ENCODE peak calls at places on chromosome 2, in four cellular contexts. One of them, this sample, is unnamed. For H3K4me1 and H3K9me3, the result is how much of the 10 kb centered on the place peaks cover.

GRCh38 chr2:44168684-44169154 is at the start of gene PPM1B:
- DNase-seq in colonic mucosa: peak
- DNase-seq in A549: no peak
- DNase-seq in right lobe of liver: peak
- DNase-seq in this sample: peak

GRCh38 chr2:116696223-116696622 is 1118.3 kb upstream of the DDX18 start:
- DNase-seq in colonic mucosa: no peak
- DNase-seq in A549: peak
- DNase-seq in right lobe of liver: no peak
- DNase-seq in this sample: no peak

GRCh38 chr2:133825778-133826177 is 257.5 kb upstream of the NCKAP5 start:
- DNase-seq in right lobe of liver: no peak
- DNase-seq in A549: no peak
- DNase-seq in colonic mucosa: no peak
- DNase-seq in this sample: no peak

GRCh38 chr2:204110250-204111183 is 174.0 kb downstream of the ICOS start:
- DNase-seq in A549: no peak
- DNase-seq in colonic mucosa: no peak
- DNase-seq in right lobe of liver: no peak
- DNase-seq in this sample: no peak

GRCh38 chr2:112480540-112481049 is 1.4 kb upstream of the TTL start:
- DNase-seq in right lobe of liver: no peak
- DNase-seq in colonic mucosa: peak
- DNase-seq in A549: peak
- DNase-seq in this sample: peak

GRCh38 chr2:7377861-7378569 is 460.8 kb downstream of the RNF144A start:
- DNase-seq in colonic mucosa: no peak
- DNase-seq in A549: no peak
- DNase-seq in right lobe of liver: no peak
- DNase-seq in this sample: peak

GRCh38 chr2:230723363-230723762 is 10.7 kb downstream of the CAB39 start:
- DNase-seq in right lobe of liver: no peak
- DNase-seq in A549: no peak
- DNase-seq in colonic mucosa: no peak
- DNase-seq in this sample: no peak

GRCh38 chr2:203533696-203534471 is 1.2 kb downstream of the RAPH1 start:
- DNase-seq in colonic mucosa: no peak
- DNase-seq in right lobe of liver: no peak
- DNase-seq in A549: peak
- DNase-seq in this sample: no peak

GRCh38 chr2:72796766-72797165 is 29.1 kb downstream of the EXOC6B start:
- DNase-seq in A549: no peak
- DNase-seq in colonic mucosa: no peak
- DNase-seq in right lobe of liver: no peak
- DNase-seq in this sample: no peak

GRCh38 chr2:33420726-33421125 is 55.7 kb upstream of the RASGRP3 start:
- DNase-seq in right lobe of liver: no peak
- DNase-seq in colonic mucosa: no peak
- DNase-seq in A549: no peak
- DNase-seq in this sample: no peak

GRCh38 chr2:54630841-54631497 is 92.5 kb upstream of the EML6 start:
- DNase-seq in colonic mucosa: no peak
- DNase-seq in A549: no peak
- DNase-seq in right lobe of liver: peak
- DNase-seq in this sample: no peak

GRCh38 chr2:54634012-54634411 is 89.5 kb upstream of the EML6 start:
- DNase-seq in A549: no peak
- DNase-seq in colonic mucosa: no peak
- DNase-seq in right lobe of liver: no peak
- DNase-seq in this sample: no peak

GRCh38 chr2:54632733-54633692 is 90.4 kb upstream of the EML6 start:
- DNase-seq in colonic mucosa: no peak
- DNase-seq in right lobe of liver: peak
- DNase-seq in A549: peak
- DNase-seq in this sample: no peak

GRCh38 chr2:54629914-54630609 is 93.4 kb upstream of the EML6 start:
- DNase-seq in A549: peak
- DNase-seq in colonic mucosa: peak
- DNase-seq in right lobe of liver: peak
- DNase-seq in this sample: peak

DNA sequence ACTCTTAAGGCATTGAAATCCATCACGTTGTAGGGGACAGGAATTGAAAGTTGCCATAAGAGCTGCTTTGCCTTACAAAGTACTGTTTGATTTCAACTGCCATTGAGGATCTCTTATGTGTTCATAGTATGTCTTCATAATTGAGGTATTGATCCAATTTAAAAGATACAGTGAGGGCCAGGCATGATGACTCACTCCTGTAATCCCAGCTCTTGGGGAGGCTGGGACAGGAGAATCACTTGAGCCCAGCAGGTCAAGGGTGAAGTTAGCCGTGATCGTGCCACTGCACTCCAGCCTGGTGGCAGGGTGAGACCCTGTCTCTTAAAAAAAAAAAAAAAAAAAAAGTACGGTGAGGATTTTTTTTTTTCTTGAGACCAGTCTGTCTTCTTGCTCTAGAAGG is 91.7 kb upstream of the EML6 start:
- DNase-seq in A549: no peak
- DNase-seq in right lobe of liver: peak
- DNase-seq in colonic mucosa: no peak
- DNase-seq in this sample: no peak
- H3K4me1 ChIP-seq in A549: half or more
- H3K4me1 ChIP-seq in right lobe of liver: under half
- H3K4me1 ChIP-seq in colonic mucosa: under half
- H3K4me1 ChIP-seq in this sample: under half

DNA sequence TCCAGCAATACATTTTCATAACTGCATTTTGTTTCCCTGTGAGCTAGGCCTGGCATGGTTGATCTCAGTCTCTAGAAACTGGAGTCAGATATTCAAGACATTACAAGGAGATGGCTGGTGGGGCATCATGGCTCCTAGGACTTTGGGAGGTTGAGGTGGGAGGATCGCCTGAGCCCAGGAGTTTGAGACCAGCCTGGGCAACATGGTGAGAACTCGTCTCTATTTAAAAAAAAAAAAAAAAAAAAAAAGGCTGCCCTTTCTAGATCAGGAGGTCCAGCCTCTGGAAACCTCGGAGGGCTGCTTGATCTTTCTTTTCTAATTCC is 362 bp upstream of the VAMP8 start:
- DNase-seq in A549: no peak
- DNase-seq in right lobe of liver: no peak
- DNase-seq in colonic mucosa: no peak
- DNase-seq in this sample: no peak
- H3K4me3 ChIP-seq in A549: no peak
- H3K4me3 ChIP-seq in right lobe of liver: peak
- H3K4me3 ChIP-seq in colonic mucosa: no peak
- H3K4me3 ChIP-seq in this sample: peak

GRCh38 chr2:105738658-105739051 is 6.1 kb upstream of the NCK2 start:
- DNase-seq in right lobe of liver: no peak
- DNase-seq in A549: no peak
- DNase-seq in colonic mucosa: no peak
- DNase-seq in this sample: no peak

GRCh38 chr2:105739944-105740734 is 4.6 kb upstream of the NCK2 start:
- DNase-seq in colonic mucosa: no peak
- DNase-seq in A549: no peak
- DNase-seq in right lobe of liver: no peak
- DNase-seq in this sample: no peak

GRCh38 chr2:105739408-105739807 is 5.3 kb upstream of the NCK2 start:
- DNase-seq in colonic mucosa: no peak
- DNase-seq in right lobe of liver: no peak
- DNase-seq in A549: no peak
- DNase-seq in this sample: no peak

GRCh38 chr2:105741617-105742016 is 3.1 kb upstream of the NCK2 start:
- DNase-seq in colonic mucosa: no peak
- DNase-seq in right lobe of liver: no peak
- DNase-seq in A549: no peak
- DNase-seq in this sample: no peak

DNA sequence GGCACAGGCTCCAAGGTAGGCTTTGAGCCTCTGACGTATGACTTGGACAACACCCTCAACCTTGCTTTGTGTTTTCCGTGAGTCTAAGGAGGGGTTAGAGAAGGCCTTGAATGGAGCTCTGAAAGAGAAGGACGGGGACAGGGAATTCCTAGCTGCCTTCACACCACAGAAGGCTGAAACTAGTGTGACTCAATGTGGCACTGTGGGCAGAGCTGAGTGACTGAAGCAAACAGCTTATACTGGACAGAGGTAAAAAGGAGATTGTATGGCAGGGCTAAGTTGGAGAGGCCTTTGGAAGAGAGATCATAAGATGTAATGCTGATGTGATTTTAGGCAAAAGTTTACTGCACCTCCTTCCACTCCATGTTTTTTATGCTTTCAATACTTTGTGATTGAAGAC is 3.5 kb upstream of the NCK2 start:
- DNase-seq in A549: no peak
- DNase-seq in colonic mucosa: no peak
- DNase-seq in right lobe of liver: no peak
- DNase-seq in this sample: no peak
- H3K9me3 ChIP-seq in A549: under half
- H3K9me3 ChIP-seq in colonic mucosa: under half
- H3K9me3 ChIP-seq in right lobe of liver: under half
- H3K9me3 ChIP-seq in this sample: under half

DNA sequence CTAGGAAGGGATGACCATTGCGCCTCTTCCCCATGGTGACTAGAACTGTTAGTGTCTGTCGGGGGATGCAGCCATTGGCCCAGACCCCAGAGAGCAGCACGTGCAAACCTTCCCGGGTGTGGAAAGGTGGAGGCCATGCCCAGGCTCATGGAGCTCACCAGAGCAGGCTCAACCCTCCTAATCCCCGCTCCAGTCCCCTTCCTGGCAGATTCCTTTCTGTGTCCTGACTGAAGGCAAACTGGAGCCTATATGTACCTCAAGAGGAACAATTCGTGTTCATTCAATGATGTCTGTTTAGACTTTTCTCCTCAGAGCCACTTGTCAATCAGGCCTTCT is 94.4 kb downstream of the RHOB start:
- DNase-seq in right lobe of liver: no peak
- DNase-seq in colonic mucosa: no peak
- DNase-seq in A549: no peak
- DNase-seq in this sample: no peak
- H3K4me1 ChIP-seq in right lobe of liver: under half
- H3K4me1 ChIP-seq in colonic mucosa: under half
- H3K4me1 ChIP-seq in A549: under half
- H3K4me1 ChIP-seq in this sample: under half

GRCh38 chr2:11867926-11868325 is 121.5 kb downstream of the LPIN1 start:
- DNase-seq in colonic mucosa: peak
- DNase-seq in A549: no peak
- DNase-seq in right lobe of liver: no peak
- DNase-seq in this sample: no peak
- H3K4me3 ChIP-seq in colonic mucosa: no peak
- H3K4me3 ChIP-seq in A549: no peak
- H3K4me3 ChIP-seq in right lobe of liver: no peak
- H3K4me3 ChIP-seq in this sample: no peak

DNA sequence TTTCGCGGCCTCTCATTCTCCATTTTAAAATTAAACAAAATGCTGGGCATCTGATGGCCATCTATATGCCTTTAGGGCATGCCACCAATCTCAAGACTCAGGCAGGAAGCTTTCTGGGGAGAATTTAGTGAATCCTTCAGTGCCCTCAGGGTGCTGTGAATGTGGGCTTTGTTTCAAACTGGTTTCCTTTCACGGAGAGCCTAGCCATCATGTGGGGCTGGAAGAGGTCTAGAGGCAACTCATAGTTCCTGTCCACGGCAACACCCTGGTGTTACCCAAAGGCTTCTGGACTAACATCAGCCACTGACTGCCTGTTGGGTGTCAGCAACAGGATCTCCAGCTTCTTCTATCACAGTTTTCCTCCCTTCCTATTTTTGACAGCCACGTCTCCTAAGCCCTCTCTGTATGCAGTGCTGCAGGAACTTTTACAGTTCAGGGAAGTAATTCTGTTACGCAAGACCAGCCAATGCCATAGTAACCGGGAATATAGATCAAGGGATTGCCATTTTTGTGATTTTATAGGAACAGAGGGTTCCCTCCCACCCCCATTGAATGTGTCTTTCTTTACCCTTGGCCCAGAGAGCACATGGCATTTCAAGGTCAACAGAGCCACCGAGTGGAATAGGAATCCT is 7.9 kb upstream of the WDR33 start:
- DNase-seq in right lobe of liver: no peak
- DNase-seq in A549: no peak
- DNase-seq in colonic mucosa: no peak
- DNase-seq in this sample: no peak
- H3K9me3 ChIP-seq in right lobe of liver: under half
- H3K9me3 ChIP-seq in A549: under half
- H3K9me3 ChIP-seq in colonic mucosa: under half
- H3K9me3 ChIP-seq in this sample: under half